ENCODE peak calls at places on chromosome 9, in eight cellular contexts. M is NCI-H774; Y is SW 1271; B is NCI-H82; X is CD8-positive, alpha-beta T cell; H is trophoblast cell; R is mesothelial cell of epicardium; A is activated T-helper 1 cell treated with anti-CD3 and anti-CD28 coated beads, Interleukin-2, amount 50 U/mL, for 16 hours. G is an unnamed sample.

GRCh38 chr9:121818016-121818661 is 166.7 kb downstream of the DAB2IP start:
- DNase-seq in M (no peak), Y (no peak), B (no peak), X (no peak), H (peak; percentile 7), R (no peak), A (no peak), G (no peak)

GRCh38 chr9:6941527-6941926 is 183.8 kb downstream of the KDM4C start:
- DNase-seq in M (no peak), Y (no peak), B (no peak), X (no peak), H (no peak), R (no peak), A (no peak), G (no peak)

GRCh38 chr9:137030528-137030927 is 1.4 kb downstream of the FUT7 start:
- DNase-seq in M (no peak), Y (no peak), B (no peak), X (peak; percentile 45), H (no peak), R (no peak), A (no peak), G (peak; percentile 95)

GRCh38 chr9:71984388-71985069 is 73.1 kb downstream of the C9orf85 start:
- DNase-seq in M (no peak), Y (peak; percentile 15), B (peak; percentile 7), X (no peak), H (peak; percentile 88), R (no peak), A (no peak), G (no peak)

GRCh38 chr9:134752476-134752875 is 110.9 kb downstream of the COL5A1 start:
- DNase-seq in M (no peak), Y (no peak), B (no peak), X (peak; percentile 16), H (no peak), R (no peak), A (no peak), G (no peak)

GRCh38 chr9:121984726-121985402 is 108.2 kb downstream of the TTLL11 start:
- DNase-seq in M (no peak), Y (no peak), B (no peak), X (no peak), H (no peak), R (no peak), A (no peak), G (no peak)

GRCh38 chr9:97528529-97529230 is 27.2 kb downstream of the TMOD1 start:
- DNase-seq in M (no peak), Y (no peak), B (no peak), X (no peak), H (peak; percentile 1), R (no peak), A (no peak), G (no peak)

GRCh38 chr9:1510712-1511111 is 460.6 kb downstream of the DMRT2 start:
- DNase-seq in M (no peak), Y (no peak), B (no peak), X (no peak), H (peak; percentile 15), R (no peak), A (no peak), G (no peak)

GRCh38 chr9:136720251-136720886 is 8.0 kb downstream of the DIPK1B start:
- DNase-seq in M (no peak), Y (no peak), B (peak; percentile 57), X (no peak), H (no peak), R (no peak), A (no peak), G (no peak)

GRCh38 chr9:130845901-130846381 is 10.9 kb downstream of the ABL1 start:
- DNase-seq in M (no peak), Y (peak; percentile 44), B (no peak), X (no peak), H (no peak), R (no peak), A (no peak), G (no peak)

GRCh38 chr9:98178874-98179850 is 13.3 kb downstream of the CORO2A start:
- DNase-seq in M (no peak), Y (no peak), B (no peak), X (no peak), H (no peak), R (no peak), A (no peak), G (peak; percentile 77)

GRCh38 chr9:31210982-31211570 is 1173.4 kb upstream of the ACO1 start:
- DNase-seq in M (no peak), Y (no peak), B (peak; percentile 2), X (no peak), H (no peak), R (no peak), A (peak; percentile 2), G (peak; percentile 75)

GRCh38 chr9:134870746-134871667 is 9.6 kb upstream of the FCN2 start:
- DNase-seq in M (no peak), Y (no peak), B (no peak), X (no peak), H (no peak), R (no peak), A (no peak), G (no peak)

GRCh38 chr9:122463828-122464632 is 13.7 kb downstream of the OR1J1 start:
- DNase-seq in M (peak; percentile 7), Y (no peak), B (peak; percentile 81), X (no peak), H (no peak), R (no peak), A (no peak), G (no peak)

G was measured in spleen.